ENCODE peak calls at places on chromosomes 11 and 22, in ten cellular contexts. One of them, this sample, is unnamed.
A peak's percentile ranks its signal among the peaks of the same experiment; 100 is the strongest.

GRCh38 chr22:39868741-39869140 is 24.8 kb downstream of the ENTHD1 start:
- DNase-seq in upper lobe of right lung: no peak
- DNase-seq in endothelial cell of umbilical vein: no peak
- DNase-seq in A673: no peak
- DNase-seq in astrocyte of the cerebellum: no peak
- DNase-seq in GM12865: peak; percentile 30
- DNase-seq in fibroblast of lung: peak; percentile 6
- DNase-seq in kidney: no peak
- DNase-seq in psoas muscle: no peak
- DNase-seq in uterus: no peak
- DNase-seq in this sample: no peak

GRCh38 chr22:47065756-47066615 is 303.5 kb downstream of the TBC1D22A start:
- DNase-seq in upper lobe of right lung: peak; percentile 46
- DNase-seq in endothelial cell of umbilical vein: peak; percentile 52
- DNase-seq in A673: no peak
- DNase-seq in astrocyte of the cerebellum: no peak
- DNase-seq in GM12865: no peak
- DNase-seq in fibroblast of lung: peak; percentile 66
- DNase-seq in kidney: no peak
- DNase-seq in psoas muscle: no peak
- DNase-seq in uterus: no peak
- DNase-seq in this sample: no peak

GRCh38 chr11:24637520-24637919 is 140.7 kb downstream of the LUZP2 start:
- DNase-seq in upper lobe of right lung: no peak
- DNase-seq in endothelial cell of umbilical vein: no peak
- DNase-seq in A673: no peak
- DNase-seq in astrocyte of the cerebellum: no peak
- DNase-seq in GM12865: no peak
- DNase-seq in fibroblast of lung: no peak
- DNase-seq in kidney: no peak
- DNase-seq in psoas muscle: no peak
- DNase-seq in uterus: no peak
- DNase-seq in this sample: no peak

GRCh38 chr11:19311306-19312030 is 70.7 kb upstream of the E2F8 start:
- DNase-seq in upper lobe of right lung: no peak
- DNase-seq in endothelial cell of umbilical vein: peak; percentile 62
- DNase-seq in A673: peak; percentile 52
- DNase-seq in astrocyte of the cerebellum: peak; percentile 18
- DNase-seq in GM12865: peak; percentile 54
- DNase-seq in fibroblast of lung: peak; percentile 13
- DNase-seq in kidney: no peak
- DNase-seq in psoas muscle: peak; percentile 63
- DNase-seq in uterus: peak; percentile 22
- DNase-seq in this sample: peak; percentile 80

GRCh38 chr11:66360406-66361073 is 11.0 kb downstream of the SLC29A2 start:
- DNase-seq in upper lobe of right lung: peak; percentile 38
- DNase-seq in endothelial cell of umbilical vein: no peak
- DNase-seq in A673: no peak
- DNase-seq in astrocyte of the cerebellum: no peak
- DNase-seq in GM12865: no peak
- DNase-seq in fibroblast of lung: no peak
- DNase-seq in kidney: no peak
- DNase-seq in psoas muscle: peak; percentile 41
- DNase-seq in uterus: no peak
- DNase-seq in this sample: no peak

GRCh38 chr11:130604606-130605005 is 156.2 kb downstream of the ADAMTS15 start:
- DNase-seq in upper lobe of right lung: no peak
- DNase-seq in endothelial cell of umbilical vein: no peak
- DNase-seq in A673: no peak
- DNase-seq in astrocyte of the cerebellum: no peak
- DNase-seq in GM12865: no peak
- DNase-seq in fibroblast of lung: no peak
- DNase-seq in kidney: no peak
- DNase-seq in psoas muscle: no peak
- DNase-seq in uterus: peak; percentile 60
- DNase-seq in this sample: no peak

GRCh38 chr11:73729594-73730206 is 31.2 kb downstream of the RAB6A start:
- DNase-seq in upper lobe of right lung: no peak
- DNase-seq in endothelial cell of umbilical vein: no peak
- DNase-seq in A673: peak; percentile 40
- DNase-seq in astrocyte of the cerebellum: no peak
- DNase-seq in GM12865: no peak
- DNase-seq in fibroblast of lung: no peak
- DNase-seq in kidney: no peak
- DNase-seq in psoas muscle: no peak
- DNase-seq in uterus: no peak
- DNase-seq in this sample: no peak

GRCh38 chr11:44133335-44133946 is 38.0 kb downstream of the EXT2 start:
- DNase-seq in upper lobe of right lung: no peak
- DNase-seq in endothelial cell of umbilical vein: peak; percentile 64
- DNase-seq in A673: peak; percentile 91
- DNase-seq in astrocyte of the cerebellum: peak; percentile 36
- DNase-seq in GM12865: peak; percentile 15
- DNase-seq in fibroblast of lung: peak; percentile 33
- DNase-seq in kidney: no peak
- DNase-seq in psoas muscle: no peak
- DNase-seq in uterus: no peak
- DNase-seq in this sample: peak; percentile 29

GRCh38 chr11:385594-386351 is 8.2 kb upstream of the PKP3 start:
- DNase-seq in upper lobe of right lung: no peak
- DNase-seq in endothelial cell of umbilical vein: no peak
- DNase-seq in A673: no peak
- DNase-seq in astrocyte of the cerebellum: no peak
- DNase-seq in GM12865: no peak
- DNase-seq in fibroblast of lung: no peak
- DNase-seq in kidney: no peak
- DNase-seq in psoas muscle: no peak
- DNase-seq in uterus: no peak
- DNase-seq in this sample: no peak

GRCh38 chr11:62665630-62666258 is 632 bp downstream of the CSKMT start:
- DNase-seq in upper lobe of right lung: peak; percentile 82
- DNase-seq in endothelial cell of umbilical vein: no peak
- DNase-seq in A673: no peak
- DNase-seq in astrocyte of the cerebellum: no peak
- DNase-seq in GM12865: peak; percentile 74
- DNase-seq in fibroblast of lung: peak; percentile 66
- DNase-seq in kidney: peak; percentile 87
- DNase-seq in psoas muscle: peak; percentile 79
- DNase-seq in uterus: peak; percentile 59
- DNase-seq in this sample: peak; percentile 42

GRCh38 chr22:27775087-27775697 is 26.4 kb downstream of the MN1 start:
- DNase-seq in upper lobe of right lung: no peak
- DNase-seq in endothelial cell of umbilical vein: no peak
- DNase-seq in A673: no peak
- DNase-seq in astrocyte of the cerebellum: no peak
- DNase-seq in GM12865: no peak
- DNase-seq in fibroblast of lung: peak; percentile 88
- DNase-seq in kidney: no peak
- DNase-seq in psoas muscle: peak; percentile 70
- DNase-seq in uterus: no peak
- DNase-seq in this sample: no peak

GRCh38 chr22:46661221-46661851 is 41.1 kb downstream of the GRAMD4 start:
- DNase-seq in upper lobe of right lung: no peak
- DNase-seq in endothelial cell of umbilical vein: no peak
- DNase-seq in A673: peak; percentile 55
- DNase-seq in astrocyte of the cerebellum: no peak
- DNase-seq in GM12865: no peak
- DNase-seq in fibroblast of lung: peak; percentile 62
- DNase-seq in kidney: peak; percentile 74
- DNase-seq in psoas muscle: no peak
- DNase-seq in uterus: no peak
- DNase-seq in this sample: no peak

GRCh38 chr11:100515087-100515486 is 172.0 kb upstream of the ARHGAP42 start:
- DNase-seq in upper lobe of right lung: no peak
- DNase-seq in endothelial cell of umbilical vein: no peak
- DNase-seq in A673: no peak
- DNase-seq in astrocyte of the cerebellum: peak; percentile 26
- DNase-seq in GM12865: no peak
- DNase-seq in fibroblast of lung: peak; percentile 40
- DNase-seq in kidney: no peak
- DNase-seq in psoas muscle: no peak
- DNase-seq in uterus: no peak
- DNase-seq in this sample: no peak

GRCh38 chr11:28133146-28133545 is 25.0 kb downstream of the METTL15 start:
- DNase-seq in upper lobe of right lung: no peak
- DNase-seq in endothelial cell of umbilical vein: no peak
- DNase-seq in A673: no peak
- DNase-seq in astrocyte of the cerebellum: no peak
- DNase-seq in GM12865: no peak
- DNase-seq in fibroblast of lung: peak; percentile 48
- DNase-seq in kidney: no peak
- DNase-seq in psoas muscle: no peak
- DNase-seq in uterus: no peak
- DNase-seq in this sample: peak; percentile 33

GRCh38 chr11:117724104-117724503 is 72.9 kb downstream of the DSCAML1 start:
- DNase-seq in upper lobe of right lung: peak; percentile 26
- DNase-seq in endothelial cell of umbilical vein: no peak
- DNase-seq in A673: no peak
- DNase-seq in astrocyte of the cerebellum: no peak
- DNase-seq in GM12865: no peak
- DNase-seq in fibroblast of lung: no peak
- DNase-seq in kidney: no peak
- DNase-seq in psoas muscle: no peak
- DNase-seq in uterus: no peak
- DNase-seq in this sample: no peak

GRCh38 chr11:106021181-106021966 is 666 bp downstream of the MSANTD4 start:
- DNase-seq in upper lobe of right lung: no peak
- DNase-seq in endothelial cell of umbilical vein: no peak
- DNase-seq in A673: peak; percentile 46
- DNase-seq in astrocyte of the cerebellum: no peak
- DNase-seq in GM12865: no peak
- DNase-seq in fibroblast of lung: peak; percentile 8
- DNase-seq in kidney: no peak
- DNase-seq in psoas muscle: no peak
- DNase-seq in uterus: no peak
- DNase-seq in this sample: peak; percentile 33

GRCh38 chr22:30837531-30837930 is 131.0 kb downstream of the MORC2 start:
- DNase-seq in upper lobe of right lung: no peak
- DNase-seq in endothelial cell of umbilical vein: no peak
- DNase-seq in A673: no peak
- DNase-seq in astrocyte of the cerebellum: no peak
- DNase-seq in GM12865: no peak
- DNase-seq in fibroblast of lung: no peak
- DNase-seq in kidney: no peak
- DNase-seq in psoas muscle: no peak
- DNase-seq in uterus: no peak
- DNase-seq in this sample: no peak

GRCh38 chr11:56093008-56093407 is at the start of gene OR8I2:
- DNase-seq in upper lobe of right lung: no peak
- DNase-seq in endothelial cell of umbilical vein: no peak
- DNase-seq in A673: no peak
- DNase-seq in astrocyte of the cerebellum: no peak
- DNase-seq in GM12865: no peak
- DNase-seq in fibroblast of lung: no peak
- DNase-seq in kidney: no peak
- DNase-seq in psoas muscle: no peak
- DNase-seq in uterus: no peak
- DNase-seq in this sample: no peak

DNA sequence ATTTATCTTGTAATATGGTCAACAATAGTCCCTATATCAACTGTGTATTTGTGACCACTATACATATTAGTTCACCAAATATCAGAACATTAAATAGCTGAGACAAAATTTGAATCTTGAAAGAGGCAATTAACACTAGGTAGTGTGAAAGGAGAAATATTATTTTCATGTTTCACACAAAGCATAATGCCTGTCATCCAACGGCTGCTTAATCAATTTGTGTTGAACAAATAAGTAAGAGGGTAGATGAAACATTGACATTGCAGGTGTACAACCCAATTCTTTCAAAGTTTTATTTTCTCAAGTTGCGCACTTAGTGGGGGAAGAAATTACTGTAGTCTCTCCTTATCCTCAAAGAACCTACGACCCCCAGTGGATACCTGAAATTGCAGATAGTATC is 3.4 kb upstream of the OR8I2 start:
- DNase-seq in upper lobe of right lung: no peak
- DNase-seq in endothelial cell of umbilical vein: no peak
- DNase-seq in A673: peak; percentile 2
- DNase-seq in astrocyte of the cerebellum: no peak
- DNase-seq in GM12865: no peak
- DNase-seq in fibroblast of lung: no peak
- DNase-seq in kidney: no peak
- DNase-seq in psoas muscle: no peak
- DNase-seq in uterus: no peak
- DNase-seq in this sample: no peak
- TF ChIP-seq CTCF in upper lobe of right lung: no peak
- TF ChIP-seq CTCF in endothelial cell of umbilical vein: no peak
- TF ChIP-seq CTCF in A673: peak; percentile 38
- TF ChIP-seq CTCF in astrocyte of the cerebellum: no peak
- TF ChIP-seq CTCF in GM12865: no peak
- TF ChIP-seq CTCF in fibroblast of lung: no peak
- TF ChIP-seq CTCF in kidney: no peak
- TF ChIP-seq CTCF in psoas muscle: no peak
- TF ChIP-seq CTCF in uterus: no peak
- TF ChIP-seq CTCF in this sample: no peak

DNA sequence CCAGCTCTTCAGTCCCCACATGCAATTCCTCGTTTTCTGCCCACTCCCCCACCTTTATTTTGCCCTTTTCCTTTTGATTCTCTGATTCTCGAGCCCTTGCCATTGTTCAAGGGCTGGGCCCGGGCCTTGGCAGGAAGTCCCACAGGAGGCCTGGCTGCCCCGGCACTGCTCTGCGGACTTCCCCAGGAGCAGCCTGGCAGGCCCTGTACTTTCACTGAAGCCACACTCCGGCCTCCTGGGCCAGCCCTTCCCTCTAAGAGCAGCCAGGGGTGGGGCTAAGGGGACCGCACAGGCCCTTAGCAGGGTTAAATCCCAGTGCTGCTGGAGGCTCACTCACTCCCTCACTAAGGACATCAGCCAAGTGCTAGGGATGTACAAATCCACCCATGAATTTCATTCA is 4.1 kb downstream of the LRRC32 start:
- DNase-seq in upper lobe of right lung: peak; percentile 65
- DNase-seq in endothelial cell of umbilical vein: peak; percentile 84
- DNase-seq in A673: no peak
- DNase-seq in astrocyte of the cerebellum: no peak
- DNase-seq in GM12865: peak; percentile 80
- DNase-seq in fibroblast of lung: peak; percentile 38
- DNase-seq in kidney: peak; percentile 90
- DNase-seq in psoas muscle: no peak
- DNase-seq in uterus: peak; percentile 54
- DNase-seq in this sample: no peak
- H3K4me3 ChIP-seq in upper lobe of right lung: peak overlapping the region; percentile 44
- H3K4me3 ChIP-seq in endothelial cell of umbilical vein: no peak overlapping the region
- H3K4me3 ChIP-seq in A673: no peak overlapping the region
- H3K4me3 ChIP-seq in astrocyte of the cerebellum: no peak overlapping the region
- H3K4me3 ChIP-seq in GM12865: no peak overlapping the region
- H3K4me3 ChIP-seq in fibroblast of lung: no peak overlapping the region
- H3K4me3 ChIP-seq in kidney: peak overlapping the region; percentile 81
- H3K4me3 ChIP-seq in psoas muscle: peak overlapping the region; percentile 66
- H3K4me3 ChIP-seq in uterus: no peak overlapping the region
- H3K4me3 ChIP-seq in this sample: no peak overlapping the region

GRCh38 chr11:63939351-63939920 is 634 bp downstream of the NAA40 start:
- DNase-seq in upper lobe of right lung: no peak
- DNase-seq in endothelial cell of umbilical vein: peak; percentile 31
- DNase-seq in A673: peak; percentile 38
- DNase-seq in astrocyte of the cerebellum: no peak
- DNase-seq in GM12865: no peak
- DNase-seq in fibroblast of lung: no peak
- DNase-seq in kidney: no peak
- DNase-seq in psoas muscle: no peak
- DNase-seq in uterus: no peak
- DNase-seq in this sample: peak; percentile 49
- TF ChIP-seq CTCF in upper lobe of right lung: no peak
- TF ChIP-seq CTCF in endothelial cell of umbilical vein: no peak
- TF ChIP-seq CTCF in A673: no peak
- TF ChIP-seq CTCF in astrocyte of the cerebellum: no peak
- TF ChIP-seq CTCF in GM12865: no peak
- TF ChIP-seq CTCF in fibroblast of lung: no peak
- TF ChIP-seq CTCF in kidney: no peak
- TF ChIP-seq CTCF in psoas muscle: no peak
- TF ChIP-seq CTCF in uterus: no peak
- TF ChIP-seq CTCF in this sample: no peak

GRCh38 chr11:20671856-20672546 is 2.6 kb downstream of the NELL1 start:
- DNase-seq in upper lobe of right lung: no peak
- DNase-seq in endothelial cell of umbilical vein: no peak
- DNase-seq in A673: peak; percentile 42
- DNase-seq in astrocyte of the cerebellum: no peak
- DNase-seq in GM12865: no peak
- DNase-seq in fibroblast of lung: no peak
- DNase-seq in kidney: no peak
- DNase-seq in psoas muscle: no peak
- DNase-seq in uterus: no peak
- DNase-seq in this sample: no peak
- H3K4me3 ChIP-seq in upper lobe of right lung: no peak overlapping the region
- H3K4me3 ChIP-seq in endothelial cell of umbilical vein: no peak overlapping the region
- H3K4me3 ChIP-seq in A673: no peak overlapping the region
- H3K4me3 ChIP-seq in astrocyte of the cerebellum: no peak overlapping the region
- H3K4me3 ChIP-seq in GM12865: no peak overlapping the region
- H3K4me3 ChIP-seq in fibroblast of lung: no peak overlapping the region
- H3K4me3 ChIP-seq in kidney: peak overlapping the region; percentile 33
- H3K4me3 ChIP-seq in psoas muscle: no peak overlapping the region
- H3K4me3 ChIP-seq in uterus: no peak overlapping the region
- H3K4me3 ChIP-seq in this sample: no peak overlapping the region

This sample was measured in foreskin fibroblast.